ENCODE peak calls at places on chromosomes 3 and 15, in ten cellular contexts. R is A549, E is transverse colon, A is stomach, Z is tibial nerve, T is H1, X is sigmoid colon, N is GM12878, W is suprapubic skin, Q is SK-N-SH. H is an unnamed sample.

GRCh38 chr3:85758442-85758841 is 799.7 kb downstream of the CADM2 start:
- DNase-seq in Z (no peak), E (no peak), N (no peak), W (no peak), X (no peak), R (no peak), A (no peak), T (no peak), Q (no peak), H (no peak)

GRCh38 chr15:100766225-100767001 is 113.2 kb upstream of the ALDH1A3 start:
- DNase-seq in W (no peak), T (no peak), E (no peak), N (no peak), Q (peak), A (no peak), Z (peak), X (peak), R (no peak), H (peak)

GRCh38 chr15:69535101-69535638 is 82.6 kb downstream of the RPLP1 start:
- DNase-seq in W (no peak), Q (no peak), R (no peak), E (no peak), A (no peak), T (no peak), N (no peak), Z (no peak), X (no peak), H (no peak)

GRCh38 chr15:37136666-37137065 is 36.3 kb upstream of the MEIS2 start:
- DNase-seq in Q (no peak), W (no peak), Z (no peak), R (no peak), A (no peak), E (no peak), T (no peak), N (no peak), X (no peak), H (no peak)

GRCh38 chr3:143167956-143168355 is 48.4 kb downstream of the CHST2 start:
- DNase-seq in X (no peak), Z (no peak), E (no peak), N (no peak), T (no peak), W (no peak), A (no peak), Q (no peak), R (no peak), H (no peak)

GRCh38 chr15:67997996-67998395 is 56.1 kb upstream of the PIAS1 start:
- DNase-seq in W (no peak), E (no peak), X (no peak), Q (no peak), R (peak), Z (no peak), A (no peak), T (no peak), N (no peak), H (no peak)

GRCh38 chr15:48641416-48641815 is 4.1 kb downstream of the FBN1 start:
- DNase-seq in Z (no peak), E (no peak), N (peak), R (peak), W (no peak), T (no peak), Q (peak), X (no peak), A (no peak), H (peak)

GRCh38 chr3:72847282-72847681 is 963 bp downstream of the SHQ1 start:
- DNase-seq in X (no peak), R (no peak), N (no peak), Z (no peak), W (no peak), T (no peak), E (no peak), A (no peak), Q (peak), H (no peak)

GRCh38 chr15:28979208-28979891 is 93.6 kb downstream of the APBA2 start:
- DNase-seq in T (no peak), N (no peak), Q (no peak), E (no peak), Z (no peak), A (no peak), W (no peak), X (no peak), R (no peak), H (no peak)

GRCh38 chr3:90007786-90008499 is 900.5 kb downstream of the EPHA3 start:
- DNase-seq in N (no peak), X (no peak), W (no peak), E (no peak), A (no peak), Z (no peak), R (no peak), T (no peak), Q (no peak), H (peak)

GRCh38 chr3:168426196-168426595 is 330.5 kb upstream of the GOLIM4 start:
- DNase-seq in R (no peak), T (no peak), W (no peak), N (no peak), Q (no peak), E (no peak), X (no peak), A (no peak), Z (no peak), H (no peak)

GRCh38 chr3:42732196-42732828 is 29.7 kb upstream of the HHATL start:
- DNase-seq in N (no peak), E (no peak), Z (no peak), Q (no peak), R (no peak), A (no peak), X (peak), W (no peak), T (peak), H (no peak)

GRCh38 chr3:133574260-133574881 is 885 bp downstream of the CDV3 start:
- DNase-seq in E (peak), R (peak), W (peak), N (peak), Q (peak), T (peak), A (peak), Z (peak), X (peak), H (peak)

GRCh38 chr3:62607287-62608029 is 234.1 kb upstream of the FEZF2 start:
- DNase-seq in Q (no peak), T (no peak), W (no peak), X (no peak), A (peak), Z (no peak), N (no peak), E (no peak), R (no peak), H (no peak)

GRCh38 chr3:21256932-21257331 is 494.1 kb downstream of the ZNF385D start:
- DNase-seq in E (no peak), T (no peak), R (no peak), Z (no peak), Q (peak), W (no peak), N (no peak), X (no peak), A (peak), H (no peak)

GRCh38 chr3:46970391-46971091 is 6.0 kb downstream of the CCDC12 start:
- DNase-seq in A (peak), T (no peak), Z (no peak), Q (no peak), W (peak), E (no peak), R (peak), X (no peak), N (no peak), H (no peak)

GRCh38 chr3:133988631-133989161 is 41.0 kb downstream of the SLCO2A1 start:
- DNase-seq in T (no peak), X (peak), Q (no peak), R (no peak), N (no peak), Z (no peak), A (no peak), W (no peak), E (no peak), H (no peak)

GRCh38 chr3:124859025-124859424 is 28.1 kb downstream of the ITGB5 start:
- DNase-seq in Z (no peak), W (no peak), Q (no peak), E (no peak), R (peak), A (no peak), X (peak), N (no peak), T (no peak), H (no peak)

GRCh38 chr15:55168350-55168974 is 28.3 kb downstream of the RSL24D1 start:
- DNase-seq in A (peak), R (peak), T (peak), N (peak), E (peak), W (no peak), Q (peak), Z (no peak), X (no peak), H (peak)

GRCh38 chr15:55164284-55164683 is 32.5 kb downstream of the RSL24D1 start:
- DNase-seq in A (no peak), E (no peak), X (no peak), Z (no peak), Q (no peak), W (no peak), T (no peak), R (no peak), N (no peak), H (no peak)
- H3K4me3 ChIP-seq in A (no peak), E (no peak), X (no peak), Z (no peak), Q (no peak), W (no peak), T (no peak), R (no peak), N (no peak), H (no peak)

GRCh38 chr15:73781038-73781925 is 28.1 kb upstream of the INSYN1 start:
- DNase-seq in W (no peak), A (no peak), T (peak), Z (no peak), E (no peak), Q (no peak), N (no peak), R (peak), X (no peak), H (no peak)
- TF ChIP-seq CTCF in W (no peak), A (no peak), T (peak), Z (no peak), E (no peak), Q (peak), N (peak), R (peak), X (no peak), H (no peak)

DNA sequence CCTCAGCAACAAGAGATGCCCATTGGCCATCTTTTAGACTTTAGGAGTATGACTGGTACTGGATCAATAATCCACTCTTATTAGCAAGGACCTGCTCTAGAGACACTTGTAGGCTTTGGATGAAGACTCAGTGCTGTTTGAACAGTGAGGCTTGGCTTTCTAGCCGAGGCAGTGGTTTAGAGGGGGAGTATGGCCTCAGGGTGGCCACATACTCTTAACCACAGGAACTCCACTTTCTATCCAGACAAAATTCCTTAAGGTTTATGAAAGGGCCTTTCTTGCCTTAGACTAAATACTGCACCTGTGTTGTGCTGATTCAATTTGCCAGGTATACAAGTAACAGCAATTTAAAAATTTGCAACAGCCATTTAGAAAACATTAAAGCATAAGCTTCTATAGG is 1046.3 kb downstream of the DIPK2A start:
- DNase-seq in X (no peak), R (no peak), T (no peak), W (no peak), N (no peak), E (no peak), Q (no peak), A (no peak), Z (no peak), H (no peak)
- TF ChIP-seq EP300 in X (no peak), R (no peak), T (no peak), W (no peak), N (no peak), E (no peak), Q (no peak), A (no peak), Z (no peak), H (no peak)

DNA sequence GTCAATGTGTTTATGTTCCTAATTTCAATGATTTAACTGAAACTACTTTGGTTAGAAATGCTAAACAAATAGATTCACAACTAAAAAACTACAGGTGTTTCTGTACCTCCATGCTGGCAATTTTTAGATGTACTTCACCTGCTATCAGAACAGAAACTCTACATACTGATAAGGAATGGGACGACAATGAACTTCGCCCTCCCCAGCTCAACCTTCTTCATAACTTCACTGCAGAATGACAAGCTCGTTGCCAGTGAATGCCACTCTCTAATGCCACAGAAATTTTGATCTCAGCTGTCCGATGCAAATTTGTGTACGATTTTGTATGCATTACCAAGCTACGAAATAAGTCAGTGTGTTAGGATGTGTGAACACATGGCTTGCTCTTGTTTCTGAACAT is 133.4 kb downstream of the FOXP1 start:
- DNase-seq in R (no peak), A (no peak), T (no peak), Z (no peak), N (no peak), E (peak), W (no peak), X (no peak), Q (no peak), H (no peak)
- H3K4me3 ChIP-seq in R (no peak), A (no peak), T (no peak), Z (no peak), N (no peak), E (no peak), W (no peak), X (no peak), Q (no peak), H (no peak)